ENCODE peak calls at places on chromosome 12, in ten cellular contexts. M, Z, C, Y, N, L, K, E, R and V are unnamed samples.
A peak's percentile ranks its signal among the peaks of the same experiment; 100 is the strongest.

GRCh38 chr12:57309420-57309819 is 58.4 kb upstream of the STAC3 start:
- DNase-seq in M (no peak), Z (no peak), C (no peak), Y (no peak), N (no peak), L (no peak), K (no peak), E (no peak), R (no peak), V (no peak)

GRCh38 chr12:116533343-116534248 is 25.6 kb upstream of the MAP1LC3B2 start:
- DNase-seq in M (peak; percentile 62), Z (peak; percentile 57), C (peak; percentile 72), Y (peak; percentile 79), N (peak; percentile 71), L (peak; percentile 70), K (peak; percentile 42), E (peak; percentile 60), R (no peak), V (peak; percentile 93)

GRCh38 chr12:107336705-107337104 is 243.4 kb upstream of the CRY1 start:
- DNase-seq in M (no peak), Z (no peak), C (no peak), Y (no peak), N (no peak), L (no peak), K (no peak), E (no peak), R (no peak), V (no peak)

GRCh38 chr12:129002447-129002846 is 149.2 kb downstream of the GLT1D1 start:
- DNase-seq in M (no peak), Z (no peak), C (no peak), Y (no peak), N (no peak), L (no peak), K (no peak), E (no peak), R (no peak), V (no peak)

GRCh38 chr12:65892905-65893304 is 68.6 kb downstream of the HMGA2 start:
- DNase-seq in M (no peak), Z (no peak), C (no peak), Y (no peak), N (no peak), L (no peak), K (no peak), E (no peak), R (no peak), V (no peak)

GRCh38 chr12:49982246-49983229 is 9.8 kb downstream of the AQP6 start:
- DNase-seq in M (no peak), Z (no peak), C (no peak), Y (no peak), N (no peak), L (no peak), K (no peak), E (no peak), R (no peak), V (no peak)

GRCh38 chr12:79063258-79063657 is 198.7 kb downstream of the SYT1 start:
- DNase-seq in M (no peak), Z (no peak), C (no peak), Y (no peak), N (no peak), L (no peak), K (no peak), E (no peak), R (no peak), V (peak; percentile 44)

GRCh38 chr12:26156996-26157395 is 32.2 kb upstream of the BHLHE41 start:
- DNase-seq in M (no peak), Z (no peak), C (no peak), Y (no peak), N (no peak), L (no peak), K (no peak), E (no peak), R (no peak), V (no peak)

GRCh38 chr12:124829008-124829707 is 34.5 kb downstream of the SCARB1 start:
- DNase-seq in M (no peak), Z (no peak), C (no peak), Y (peak; percentile 89), N (no peak), L (no peak), K (no peak), E (no peak), R (peak; percentile 96), V (peak; percentile 94)

GRCh38 chr12:5889381-5890047 is 55.5 kb downstream of the ANO2 start:
- DNase-seq in M (peak; percentile 62), Z (no peak), C (peak; percentile 16), Y (no peak), N (no peak), L (no peak), K (no peak), E (no peak), R (no peak), V (peak; percentile 40)

GRCh38 chr12:91274886-91275285 is 92.3 kb upstream of the DCN start:
- DNase-seq in M (no peak), Z (no peak), C (no peak), Y (peak; percentile 32), N (no peak), L (no peak), K (no peak), E (peak; percentile 36), R (no peak), V (peak; percentile 42)

GRCh38 chr12:82361461-82361915 is 3.2 kb downstream of the METTL25 start:
- DNase-seq in M (no peak), Z (no peak), C (no peak), Y (no peak), N (no peak), L (no peak), K (no peak), E (no peak), R (no peak), V (no peak)

GRCh38 chr12:81128930-81129554 is 51.2 kb downstream of the ACSS3 start:
- DNase-seq in M (peak; percentile 22), Z (no peak), C (no peak), Y (peak; percentile 10), N (no peak), L (no peak), K (no peak), E (peak; percentile 74), R (peak; percentile 7), V (peak; percentile 84)

GRCh38 chr12:118589162-118589561 is 212.8 kb downstream of the SUDS3 start:
- DNase-seq in M (no peak), Z (no peak), C (no peak), Y (no peak), N (no peak), L (no peak), K (no peak), E (no peak), R (no peak), V (no peak)

GRCh38 chr12:116544656-116545055 is 14.5 kb upstream of the MAP1LC3B2 start:
- DNase-seq in M (no peak), Z (no peak), C (no peak), Y (peak; percentile 32), N (no peak), L (no peak), K (no peak), E (no peak), R (no peak), V (no peak)

GRCh38 chr12:113007166-113007565 is 28.8 kb downstream of the OAS2 start:
- DNase-seq in M (peak; percentile 4), Z (no peak), C (no peak), Y (no peak), N (no peak), L (no peak), K (no peak), E (no peak), R (peak; percentile 80), V (no peak)

GRCh38 chr12:124490584-124491305 is 76.7 kb downstream of the NCOR2 start:
- DNase-seq in M (no peak), Z (no peak), C (no peak), Y (no peak), N (peak; percentile 92), L (no peak), K (no peak), E (no peak), R (peak; percentile 99), V (peak; percentile 71)

GRCh38 chr12:51721281-51721940 is 127.1 kb downstream of the FIGNL2 start:
- DNase-seq in M (no peak), Z (no peak), C (peak; percentile 22), Y (no peak), N (peak; percentile 19), L (peak; percentile 33), K (no peak), E (no peak), R (no peak), V (peak; percentile 69)